ENCODE peak calls at places on chromosome 16, in five cellular contexts. One of them, this sample, is unnamed.

GRCh38 chr16:2871926-2872325 is 11.1 kb upstream of the FLYWCH2 start:
- DNase-seq in EH: no peak
- DNase-seq in activated T-helper 9 cell treated with anti-CD3 and anti-CD28 coated beads, Interleukin-2, amount 50 U/mL, for 16 hours: no peak
- DNase-seq in fibroblast of the conjunctiva: no peak
- DNase-seq in NCI-H1105 treated with DMSO at 0.1 percent for 48 hours: no peak
- DNase-seq in this sample: no peak

GRCh38 chr16:90020260-90020837 is 1.1 kb upstream of the DBNDD1 start:
- DNase-seq in EH: peak
- DNase-seq in activated T-helper 9 cell treated with anti-CD3 and anti-CD28 coated beads, Interleukin-2, amount 50 U/mL, for 16 hours: no peak
- DNase-seq in fibroblast of the conjunctiva: no peak
- DNase-seq in NCI-H1105 treated with DMSO at 0.1 percent for 48 hours: no peak
- DNase-seq in this sample: peak

GRCh38 chr16:58024673-58025350 is 742 bp upstream of the MMP15 start:
- DNase-seq in EH: peak
- DNase-seq in activated T-helper 9 cell treated with anti-CD3 and anti-CD28 coated beads, Interleukin-2, amount 50 U/mL, for 16 hours: no peak
- DNase-seq in fibroblast of the conjunctiva: no peak
- DNase-seq in NCI-H1105 treated with DMSO at 0.1 percent for 48 hours: no peak
- DNase-seq in this sample: no peak

GRCh38 chr16:58306327-58306726 is 11.5 kb upstream of the PRSS54 start:
- DNase-seq in EH: peak
- DNase-seq in activated T-helper 9 cell treated with anti-CD3 and anti-CD28 coated beads, Interleukin-2, amount 50 U/mL, for 16 hours: peak
- DNase-seq in fibroblast of the conjunctiva: peak
- DNase-seq in NCI-H1105 treated with DMSO at 0.1 percent for 48 hours: no peak
- DNase-seq in this sample: peak

GRCh38 chr16:79047337-79047736 is 553.2 kb downstream of the MAF start:
- DNase-seq in EH: no peak
- DNase-seq in activated T-helper 9 cell treated with anti-CD3 and anti-CD28 coated beads, Interleukin-2, amount 50 U/mL, for 16 hours: no peak
- DNase-seq in fibroblast of the conjunctiva: no peak
- DNase-seq in NCI-H1105 treated with DMSO at 0.1 percent for 48 hours: peak
- DNase-seq in this sample: no peak

GRCh38 chr16:25692307-25692706 is 548 bp downstream of the HS3ST4 start:
- DNase-seq in EH: no peak
- DNase-seq in activated T-helper 9 cell treated with anti-CD3 and anti-CD28 coated beads, Interleukin-2, amount 50 U/mL, for 16 hours: no peak
- DNase-seq in fibroblast of the conjunctiva: no peak
- DNase-seq in NCI-H1105 treated with DMSO at 0.1 percent for 48 hours: peak
- DNase-seq in this sample: no peak

GRCh38 chr16:49557070-49557446 is 183.5 kb downstream of the C16orf78 start:
- DNase-seq in EH: no peak
- DNase-seq in activated T-helper 9 cell treated with anti-CD3 and anti-CD28 coated beads, Interleukin-2, amount 50 U/mL, for 16 hours: no peak
- DNase-seq in fibroblast of the conjunctiva: no peak
- DNase-seq in NCI-H1105 treated with DMSO at 0.1 percent for 48 hours: peak
- DNase-seq in this sample: no peak

GRCh38 chr16:28165549-28166046 is 46.2 kb downstream of the XPO6 start:
- DNase-seq in EH: no peak
- DNase-seq in activated T-helper 9 cell treated with anti-CD3 and anti-CD28 coated beads, Interleukin-2, amount 50 U/mL, for 16 hours: no peak
- DNase-seq in fibroblast of the conjunctiva: no peak
- DNase-seq in NCI-H1105 treated with DMSO at 0.1 percent for 48 hours: no peak
- DNase-seq in this sample: no peak

GRCh38 chr16:2838928-2839327 is 8.8 kb downstream of the ZG16B start:
- DNase-seq in EH: peak
- DNase-seq in activated T-helper 9 cell treated with anti-CD3 and anti-CD28 coated beads, Interleukin-2, amount 50 U/mL, for 16 hours: peak
- DNase-seq in fibroblast of the conjunctiva: peak
- DNase-seq in NCI-H1105 treated with DMSO at 0.1 percent for 48 hours: peak
- DNase-seq in this sample: peak

GRCh38 chr16:10957771-10958486 is 13.6 kb downstream of the CLEC16A start:
- DNase-seq in EH: peak
- DNase-seq in activated T-helper 9 cell treated with anti-CD3 and anti-CD28 coated beads, Interleukin-2, amount 50 U/mL, for 16 hours: no peak
- DNase-seq in fibroblast of the conjunctiva: no peak
- DNase-seq in NCI-H1105 treated with DMSO at 0.1 percent for 48 hours: no peak
- DNase-seq in this sample: peak

GRCh38 chr16:59878479-59878878 is 1144.4 kb upstream of the GOT2 start:
- DNase-seq in EH: peak
- DNase-seq in activated T-helper 9 cell treated with anti-CD3 and anti-CD28 coated beads, Interleukin-2, amount 50 U/mL, for 16 hours: no peak
- DNase-seq in fibroblast of the conjunctiva: peak
- DNase-seq in NCI-H1105 treated with DMSO at 0.1 percent for 48 hours: peak
- DNase-seq in this sample: peak

GRCh38 chr16:31880322-31880979 is 6.8 kb downstream of the ZNF267 start:
- DNase-seq in EH: peak
- DNase-seq in activated T-helper 9 cell treated with anti-CD3 and anti-CD28 coated beads, Interleukin-2, amount 50 U/mL, for 16 hours: no peak
- DNase-seq in fibroblast of the conjunctiva: peak
- DNase-seq in NCI-H1105 treated with DMSO at 0.1 percent for 48 hours: no peak
- DNase-seq in this sample: peak

GRCh38 chr16:28292731-28293588 is 635 bp downstream of the SBK1 start:
- DNase-seq in EH: no peak
- DNase-seq in activated T-helper 9 cell treated with anti-CD3 and anti-CD28 coated beads, Interleukin-2, amount 50 U/mL, for 16 hours: no peak
- DNase-seq in fibroblast of the conjunctiva: no peak
- DNase-seq in NCI-H1105 treated with DMSO at 0.1 percent for 48 hours: peak
- DNase-seq in this sample: no peak

GRCh38 chr16:58421529-58421928 is 29.3 kb downstream of the GINS3 start:
- DNase-seq in EH: peak
- DNase-seq in activated T-helper 9 cell treated with anti-CD3 and anti-CD28 coated beads, Interleukin-2, amount 50 U/mL, for 16 hours: no peak
- DNase-seq in fibroblast of the conjunctiva: no peak
- DNase-seq in NCI-H1105 treated with DMSO at 0.1 percent for 48 hours: peak
- DNase-seq in this sample: peak

GRCh38 chr16:49165025-49165424 is 116.6 kb downstream of the CBLN1 start:
- DNase-seq in EH: no peak
- DNase-seq in activated T-helper 9 cell treated with anti-CD3 and anti-CD28 coated beads, Interleukin-2, amount 50 U/mL, for 16 hours: no peak
- DNase-seq in fibroblast of the conjunctiva: no peak
- DNase-seq in NCI-H1105 treated with DMSO at 0.1 percent for 48 hours: no peak
- DNase-seq in this sample: no peak

GRCh38 chr16:11949527-11949926 is 7.7 kb upstream of the NPIPB2 start:
- DNase-seq in EH: peak
- DNase-seq in activated T-helper 9 cell treated with anti-CD3 and anti-CD28 coated beads, Interleukin-2, amount 50 U/mL, for 16 hours: no peak
- DNase-seq in fibroblast of the conjunctiva: peak
- DNase-seq in NCI-H1105 treated with DMSO at 0.1 percent for 48 hours: peak
- DNase-seq in this sample: peak

GRCh38 chr16:76277099-76278030 is at the start of gene CNTNAP4:
- DNase-seq in EH: no peak
- DNase-seq in activated T-helper 9 cell treated with anti-CD3 and anti-CD28 coated beads, Interleukin-2, amount 50 U/mL, for 16 hours: no peak
- DNase-seq in fibroblast of the conjunctiva: no peak
- DNase-seq in NCI-H1105 treated with DMSO at 0.1 percent for 48 hours: peak
- DNase-seq in this sample: no peak

GRCh38 chr16:67663151-67663876 is 2.6 kb downstream of the PARD6A start:
- DNase-seq in EH: no peak
- DNase-seq in activated T-helper 9 cell treated with anti-CD3 and anti-CD28 coated beads, Interleukin-2, amount 50 U/mL, for 16 hours: no peak
- DNase-seq in fibroblast of the conjunctiva: no peak
- DNase-seq in NCI-H1105 treated with DMSO at 0.1 percent for 48 hours: no peak
- DNase-seq in this sample: no peak